ENCODE peak calls at places on chromosomes 13 and 19, in four cellular contexts. Z, S, L and J are unnamed samples. For H3K4me1, the result is how much of the 10 kb centered on the place peaks cover.

GRCh38 chr19:47429140-47429793 is 9.9 kb upstream of the MEIS3 start:
- DNase-seq in Z (no peak), S (no peak), L (no peak), J (no peak)

GRCh38 chr13:98719527-98720250 is 32.8 kb downstream of the SLC15A1 start:
- DNase-seq in Z (no peak), S (no peak), L (no peak), J (no peak)

GRCh38 chr13:47114030-47114429 is 217.2 kb upstream of the HTR2A start:
- DNase-seq in Z (no peak), S (no peak), L (peak), J (no peak)

GRCh38 chr19:46962030-46962570 is 57.5 kb upstream of the NPAS1 start:
- DNase-seq in Z (no peak), S (no peak), L (no peak), J (no peak)

GRCh38 chr13:31945202-31945978 is 86.2 kb upstream of the FRY start:
- DNase-seq in Z (no peak), S (no peak), L (peak), J (peak)

GRCh38 chr13:93715866-93716265 is 489.3 kb downstream of the GPC6 start:
- DNase-seq in Z (no peak), S (no peak), L (no peak), J (no peak)

GRCh38 chr13:40660692-40661091 is 5.7 kb downstream of the FOXO1 start:
- DNase-seq in Z (no peak), S (no peak), L (no peak), J (no peak)

GRCh38 chr19:1591421-1592022 is 1.1 kb downstream of the MBD3 start:
- DNase-seq in Z (no peak), S (no peak), L (peak), J (peak)

GRCh38 chr19:55643003-55643732 is at the start of gene ZNF581:
- DNase-seq in Z (no peak), S (peak), L (peak), J (peak)

GRCh38 chr19:34994643-34995471 is 5.3 kb upstream of the GRAMD1A start:
- DNase-seq in Z (no peak), S (no peak), L (no peak), J (no peak)

GRCh38 chr19:45517641-45518468 is 10.6 kb downstream of the VASP start:
- DNase-seq in Z (no peak), S (no peak), L (no peak), J (no peak)

GRCh38 chr19:45517238-45517637 is 10.0 kb downstream of the VASP start:
- DNase-seq in Z (no peak), S (no peak), L (no peak), J (no peak)

GRCh38 chr19:45515081-45515624 is 7.9 kb downstream of the VASP start:
- DNase-seq in Z (no peak), S (no peak), L (no peak), J (no peak)

GRCh38 chr19:45514376-45515051 is 7.2 kb downstream of the VASP start:
- DNase-seq in Z (no peak), S (no peak), L (no peak), J (no peak)

GRCh38 chr19:45515807-45516401 is 8.6 kb downstream of the VASP start:
- DNase-seq in Z (no peak), S (no peak), L (no peak), J (no peak)
- H3K4me1 ChIP-seq in Z (half or more), S (under half), L (under half), J (under half)

DNA sequence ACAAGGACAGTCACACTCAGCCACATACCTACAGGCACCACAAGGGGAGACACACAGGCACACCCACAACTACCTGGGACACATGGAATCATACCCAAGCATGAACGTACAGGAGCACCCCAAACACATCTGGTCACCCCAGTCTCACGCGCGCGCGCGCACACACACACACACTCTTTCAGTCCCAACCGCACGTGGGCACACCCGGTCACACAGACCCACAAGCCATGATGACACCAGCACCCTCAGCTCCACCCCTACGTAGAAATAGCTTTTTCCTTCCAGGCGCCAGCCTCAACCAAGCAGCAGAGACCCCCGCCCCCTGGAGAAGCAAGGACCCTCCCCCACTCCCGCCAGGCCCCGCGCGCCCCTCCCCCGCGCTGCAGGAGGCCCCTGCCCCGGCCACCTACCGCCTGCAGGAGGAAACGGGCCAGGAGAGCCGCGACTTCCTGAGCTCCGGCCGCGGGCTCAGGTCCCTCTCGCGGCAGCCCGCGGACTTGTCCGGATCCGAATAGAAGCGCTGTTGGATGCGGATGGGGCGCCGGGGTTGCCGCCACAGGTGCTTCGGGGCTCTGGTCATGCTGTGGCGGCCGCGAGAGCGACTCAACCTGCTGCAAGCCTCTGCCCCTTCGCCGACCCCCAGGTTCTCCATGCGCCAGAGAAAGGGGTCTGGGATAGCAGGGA is 6.4 kb upstream of the PDE4C start:
- DNase-seq in Z (no peak), S (no peak), L (no peak), J (no peak)
- H3K4me1 ChIP-seq in Z (under half), S (under half), L (under half), J (under half)

GRCh38 chr19:33248104-33248503 is 22.5 kb upstream of the SLC7A10 start:
- DNase-seq in Z (no peak), S (no peak), L (no peak), J (no peak)

GRCh38 chr19:33246729-33247440 is 21.2 kb upstream of the SLC7A10 start:
- DNase-seq in Z (no peak), S (no peak), L (no peak), J (no peak)

GRCh38 chr19:33248553-33248953 is 22.9 kb upstream of the SLC7A10 start:
- DNase-seq in Z (no peak), S (no peak), L (no peak), J (no peak)

GRCh38 chr19:33245948-33246728 is 20.5 kb upstream of the SLC7A10 start:
- DNase-seq in Z (no peak), S (no peak), L (no peak), J (no peak)

DNA sequence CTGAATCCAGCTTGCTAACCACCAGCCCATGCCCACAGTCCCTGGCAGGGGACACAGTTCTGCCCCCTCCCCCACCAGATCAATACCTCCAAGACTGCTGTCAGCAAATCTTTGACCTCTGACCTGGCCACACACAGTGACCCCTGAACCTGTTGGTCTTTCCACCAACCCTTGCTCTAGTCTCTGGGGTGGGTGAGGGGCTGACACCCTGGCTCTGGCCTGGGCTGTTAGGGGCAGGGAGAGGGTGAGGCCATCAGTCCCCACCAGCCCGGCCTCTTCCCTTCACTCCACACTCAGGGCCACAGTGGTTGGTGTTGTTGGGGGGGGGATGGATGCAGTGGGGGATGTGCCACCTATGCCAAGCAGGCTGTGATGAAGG is 21.8 kb upstream of the SLC7A10 start:
- DNase-seq in Z (no peak), S (no peak), L (no peak), J (no peak)
- H3K4me1 ChIP-seq in Z (under half), S (under half), L (under half), J (under half)

GRCh38 chr19:11530432-11530831 is 1.5 kb upstream of the ECSIT start:
- DNase-seq in Z (no peak), S (no peak), L (peak), J (peak)
- H3K4me1 ChIP-seq in Z (under half), S (under half), L (under half), J (under half)